ENCODE peak calls at places on chromosomes 13 and 19, in eight cellular contexts. J is posterior cingulate gyrus; F is WTC11; W is LHCN-M2; D is iris pigment epithelial cell; M is progenitor cell of endocrine pancreas; A is T-helper 2 cell treated with Interferon-gamma antibody and Interleukin-4, amounts not matched to agents 5 μg/mL and 100 μg/mL, for 36 hours; X is ELR. I is an unnamed sample.

GRCh38 chr19:5268801-5269200 is 71.8 kb downstream of the PTPRS start:
- DNase-seq in J (no peak), F (no peak), W (no peak), D (no peak), M (no peak), A (no peak), X (no peak), I (no peak)

GRCh38 chr19:6239401-6239844 is 40.4 kb downstream of the MLLT1 start:
- DNase-seq in J (no peak), F (no peak), W (peak), D (no peak), M (no peak), A (no peak), X (no peak), I (no peak)

GRCh38 chr13:33624740-33625139 is 193.2 kb upstream of the RFC3 start:
- DNase-seq in J (no peak), F (no peak), W (no peak), D (no peak), M (no peak), A (no peak), X (no peak), I (no peak)

GRCh38 chr13:75902166-75903104 is 266.3 kb downstream of the LMO7 start:
- DNase-seq in J (no peak), F (no peak), W (no peak), D (no peak), M (no peak), A (no peak), X (no peak), I (no peak)

GRCh38 chr13:112885782-112886268 is 83.2 kb upstream of the MCF2L start:
- DNase-seq in J (no peak), F (peak), W (peak), D (peak), M (peak), A (no peak), X (peak), I (no peak)

GRCh38 chr19:50242586-50242985 is 39.2 kb downstream of the MYH14 start:
- DNase-seq in J (no peak), F (no peak), W (peak), D (peak), M (no peak), A (no peak), X (peak), I (no peak)

GRCh38 chr13:91805605-91806004 is 407.2 kb downstream of the GPC5 start:
- DNase-seq in J (no peak), F (no peak), W (no peak), D (no peak), M (no peak), A (no peak), X (no peak), I (no peak)

GRCh38 chr13:33642374-33643065 is 175.4 kb upstream of the RFC3 start:
- DNase-seq in J (no peak), F (no peak), W (peak), D (peak), M (no peak), A (no peak), X (peak), I (no peak)

GRCh38 chr13:107450426-107450825 is 764.9 kb downstream of the LIG4 start:
- DNase-seq in J (no peak), F (no peak), W (no peak), D (peak), M (no peak), A (no peak), X (peak), I (no peak)

GRCh38 chr19:12721656-12722565 is 1.8 kb downstream of the TNPO2 start:
- DNase-seq in J (peak), F (peak), W (peak), D (peak), M (peak), A (peak), X (peak), I (peak)